ENCODE peak calls at places on chromosomes 2 and 18, in ten cellular contexts. Z, H, S, K, V, D, Y, P, U and R are unnamed samples.

GRCh38 chr2:197072533-197072932 is 146.0 kb upstream of the PGAP1 start:
- DNase-seq in Z (no peak), H (no peak), S (no peak), K (no peak), V (no peak), D (no peak), Y (no peak), P (no peak), U (no peak), R (no peak)

GRCh38 chr2:38191516-38191915 is 115.6 kb upstream of the CYP1B1 start:
- DNase-seq in Z (no peak), H (no peak), S (no peak), K (no peak), V (no peak), D (no peak), Y (no peak), P (no peak), U (no peak), R (no peak)

GRCh38 chr2:149597050-149598013 is 9.8 kb upstream of the MMADHC start:
- DNase-seq in Z (no peak), H (peak; percentile 81), S (peak; percentile 45), K (peak; percentile 23), V (peak; percentile 60), D (peak; percentile 81), Y (no peak), P (peak; percentile 66), U (peak; percentile 69), R (peak; percentile 59)

GRCh38 chr2:216083464-216084279 is 2.0 kb downstream of the TMEM169 start:
- DNase-seq in Z (no peak), H (no peak), S (no peak), K (no peak), V (peak; percentile 32), D (peak; percentile 84), Y (no peak), P (no peak), U (no peak), R (peak; percentile 50)

GRCh38 chr18:74289137-74289536 is 2.6 kb downstream of the CYB5A start:
- DNase-seq in Z (no peak), H (no peak), S (no peak), K (no peak), V (no peak), D (no peak), Y (no peak), P (no peak), U (no peak), R (no peak)

GRCh38 chr18:21682276-21683051 is 22.1 kb downstream of the ABHD3 start:
- DNase-seq in Z (no peak), H (peak; percentile 85), S (no peak), K (no peak), V (no peak), D (no peak), Y (no peak), P (no peak), U (peak; percentile 34), R (no peak)

GRCh38 chr18:24600076-24600654 is 139.7 kb downstream of the HRH4 start:
- DNase-seq in Z (no peak), H (peak; percentile 31), S (no peak), K (no peak), V (peak; percentile 6), D (no peak), Y (no peak), P (no peak), U (no peak), R (no peak)

GRCh38 chr2:7844414-7844961 is 837.4 kb upstream of the ID2 start:
- DNase-seq in Z (no peak), H (no peak), S (no peak), K (no peak), V (no peak), D (peak; percentile 26), Y (no peak), P (no peak), U (no peak), R (no peak)

GRCh38 chr18:67583621-67584020 is 67.1 kb upstream of the DSEL start:
- DNase-seq in Z (no peak), H (no peak), S (no peak), K (no peak), V (no peak), D (no peak), Y (no peak), P (no peak), U (no peak), R (no peak)

GRCh38 chr2:60550984-60551240 is 2.5 kb downstream of the BCL11A start:
- DNase-seq in Z (no peak), H (no peak), S (no peak), K (no peak), V (no peak), D (no peak), Y (no peak), P (no peak), U (no peak), R (no peak)
- H3K27ac ChIP-seq in Z (peak overlapping the region; percentile 26), H (peak overlapping the region; percentile 51), S (no peak overlapping the region), K (peak overlapping the region; percentile 73), V (peak overlapping the region; percentile 96), D (peak overlapping the region; percentile 72), Y (no peak overlapping the region), P (no peak overlapping the region), U (no peak overlapping the region), R (no peak overlapping the region)

DNA sequence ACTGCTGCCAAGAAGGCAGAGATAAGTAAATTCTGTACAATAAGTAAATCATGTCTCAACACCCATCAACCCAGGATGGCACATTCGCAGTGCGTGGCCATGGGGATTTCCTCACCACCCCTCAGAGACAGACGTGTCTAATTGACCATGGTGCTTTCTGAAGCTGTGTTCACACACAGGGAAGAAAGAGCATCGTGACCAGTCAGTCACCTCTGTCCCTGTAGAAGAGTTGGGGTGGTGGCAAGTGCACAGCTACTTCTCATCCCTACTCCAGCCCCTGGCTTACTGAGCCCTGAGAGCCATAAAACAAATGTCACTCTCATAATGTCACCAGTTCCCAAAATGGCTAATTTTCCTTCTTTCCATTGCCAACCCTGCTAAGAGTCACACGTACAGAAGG is 31.3 kb upstream of the MLPH start:
- DNase-seq in Z (no peak), H (no peak), S (no peak), K (no peak), V (no peak), D (no peak), Y (no peak), P (no peak), U (no peak), R (no peak)
- H3K27ac ChIP-seq in Z (no peak overlapping the region), H (no peak overlapping the region), S (no peak overlapping the region), K (peak overlapping the region; percentile 68), V (no peak overlapping the region), D (no peak overlapping the region), Y (peak overlapping the region; percentile 68), P (no peak overlapping the region), U (no peak overlapping the region), R (no peak overlapping the region)

DNA sequence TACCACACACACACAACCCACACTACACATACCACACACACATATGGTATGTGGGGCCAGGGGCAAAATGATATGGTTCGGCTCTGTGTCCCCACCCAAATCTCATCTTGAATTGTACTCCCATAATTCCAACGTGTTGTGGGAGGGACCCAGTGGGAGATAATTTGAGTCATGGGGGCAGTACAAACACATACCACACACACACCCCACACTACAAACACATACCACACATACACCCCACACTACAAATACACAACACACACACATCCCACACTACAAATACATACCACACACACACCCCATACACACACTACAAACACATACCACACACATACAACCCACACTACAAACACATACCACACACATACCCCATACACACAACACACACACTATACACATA is 117.8 kb downstream of the TTC32 start:
- DNase-seq in Z (no peak), H (no peak), S (no peak), K (no peak), V (no peak), D (no peak), Y (no peak), P (no peak), U (no peak), R (no peak)
- H3K27ac ChIP-seq in Z (no peak overlapping the region), H (no peak overlapping the region), S (no peak overlapping the region), K (no peak overlapping the region), V (no peak overlapping the region), D (no peak overlapping the region), Y (no peak overlapping the region), P (no peak overlapping the region), U (no peak overlapping the region), R (no peak overlapping the region)

GRCh38 chr2:221423212-221423804 is 148.8 kb downstream of the EPHA4 start:
- DNase-seq in Z (no peak), H (no peak), S (no peak), K (peak; percentile 35), V (no peak), D (no peak), Y (no peak), P (no peak), U (no peak), R (no peak)

GRCh38 chr2:221428896-221429295 is 143.2 kb downstream of the EPHA4 start:
- DNase-seq in Z (no peak), H (no peak), S (no peak), K (no peak), V (no peak), D (no peak), Y (no peak), P (no peak), U (no peak), R (no peak)

GRCh38 chr2:221425353-221425752 is 146.8 kb downstream of the EPHA4 start:
- DNase-seq in Z (no peak), H (no peak), S (no peak), K (no peak), V (no peak), D (no peak), Y (no peak), P (no peak), U (no peak), R (no peak)

GRCh38 chr2:221429741-221430491 is 142.2 kb downstream of the EPHA4 start:
- DNase-seq in Z (no peak), H (no peak), S (no peak), K (no peak), V (no peak), D (no peak), Y (no peak), P (no peak), U (no peak), R (no peak)

DNA sequence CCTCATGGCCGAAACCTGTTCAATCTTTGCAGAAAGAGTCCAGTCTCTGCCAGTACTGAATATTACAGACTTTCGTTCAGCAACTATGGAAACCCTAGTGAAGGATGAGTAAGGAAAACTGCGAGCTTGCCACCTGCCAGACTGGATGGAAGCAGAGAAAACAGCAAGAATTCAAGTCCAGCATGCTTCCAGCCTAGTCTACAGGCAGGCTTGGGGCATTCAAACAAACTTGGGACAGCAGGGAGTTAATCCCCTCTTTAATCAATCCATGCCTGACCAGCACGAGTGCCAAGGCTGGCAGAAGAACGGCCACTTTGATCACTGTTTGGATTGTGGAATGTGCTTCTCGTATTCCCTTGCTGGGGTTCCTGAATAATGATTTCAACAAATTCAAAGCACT is 145.2 kb downstream of the EPHA4 start:
- DNase-seq in Z (no peak), H (no peak), S (no peak), K (no peak), V (no peak), D (no peak), Y (no peak), P (no peak), U (no peak), R (no peak)
- H3K27ac ChIP-seq in Z (no peak overlapping the region), H (no peak overlapping the region), S (no peak overlapping the region), K (no peak overlapping the region), V (no peak overlapping the region), D (no peak overlapping the region), Y (no peak overlapping the region), P (no peak overlapping the region), U (no peak overlapping the region), R (no peak overlapping the region)

DNA sequence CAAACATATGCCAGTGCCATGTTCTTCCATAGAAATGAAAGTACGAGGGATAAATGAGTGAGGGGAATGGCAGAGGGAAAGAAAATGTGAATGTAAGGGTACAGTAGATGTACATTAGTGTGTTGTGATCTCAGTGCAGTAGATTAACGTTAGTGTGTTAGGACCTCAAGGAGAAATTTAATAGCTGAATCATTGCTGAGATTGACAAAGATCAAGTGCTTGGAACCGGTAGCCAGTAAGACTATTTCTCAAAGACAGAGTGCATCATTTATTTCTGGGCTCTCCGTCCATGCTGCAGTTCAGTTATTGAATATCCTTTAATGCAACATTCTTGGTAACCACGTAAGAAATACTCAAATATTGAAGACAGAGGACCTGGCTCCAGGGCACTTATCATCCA is 246.0 kb downstream of the PTPRM start:
- DNase-seq in Z (no peak), H (no peak), S (no peak), K (no peak), V (no peak), D (no peak), Y (no peak), P (no peak), U (no peak), R (no peak)
- H3K27ac ChIP-seq in Z (no peak overlapping the region), H (no peak overlapping the region), S (no peak overlapping the region), K (peak overlapping the region; percentile 61), V (no peak overlapping the region), D (peak overlapping the region; percentile 81), Y (no peak overlapping the region), P (no peak overlapping the region), U (no peak overlapping the region), R (no peak overlapping the region)